ENCODE peak calls at places on chromosomes 3 and 15, in five cellular contexts. One of them, this sample, is unnamed.

GRCh38 chr3:187788984-187789857 is 44.0 kb upstream of the BCL6 start:
- DNase-seq in dorsolateral prefrontal cortex: no peak
- DNase-seq in activated naive CD4-positive, alpha-beta T cell: no peak
- DNase-seq in midbrain: no peak
- DNase-seq in NCI-H345: no peak
- DNase-seq in this sample: no peak

GRCh38 chr3:107153981-107154380 is 223.3 kb upstream of the CCDC54 start:
- DNase-seq in NCI-H345: no peak
- DNase-seq in dorsolateral prefrontal cortex: no peak
- DNase-seq in activated naive CD4-positive, alpha-beta T cell: no peak
- DNase-seq in midbrain: no peak
- DNase-seq in this sample: no peak

GRCh38 chr15:83848315-83849050 is 194.6 kb downstream of the ADAMTSL3 start:
- DNase-seq in midbrain: no peak
- DNase-seq in activated naive CD4-positive, alpha-beta T cell: no peak
- DNase-seq in dorsolateral prefrontal cortex: no peak
- DNase-seq in NCI-H345: no peak
- DNase-seq in this sample: no peak

GRCh38 chr3:172223870-172224269 is 184.5 kb downstream of the FNDC3B start:
- DNase-seq in NCI-H345: no peak
- DNase-seq in midbrain: no peak
- DNase-seq in activated naive CD4-positive, alpha-beta T cell: no peak
- DNase-seq in dorsolateral prefrontal cortex: no peak
- DNase-seq in this sample: no peak

GRCh38 chr15:69468241-69469121 is 15.9 kb downstream of the RPLP1 start:
- DNase-seq in dorsolateral prefrontal cortex: no peak
- DNase-seq in NCI-H345: peak; percentile 87
- DNase-seq in activated naive CD4-positive, alpha-beta T cell: peak; percentile 30
- DNase-seq in midbrain: no peak
- DNase-seq in this sample: no peak

GRCh38 chr15:70142322-70143191 is 44.8 kb upstream of the TLE3 start:
- DNase-seq in NCI-H345: no peak
- DNase-seq in midbrain: no peak
- DNase-seq in activated naive CD4-positive, alpha-beta T cell: no peak
- DNase-seq in dorsolateral prefrontal cortex: no peak
- DNase-seq in this sample: no peak

GRCh38 chr3:149369991-149370866 is 7.2 kb downstream of the TM4SF1 start:
- DNase-seq in midbrain: no peak
- DNase-seq in dorsolateral prefrontal cortex: no peak
- DNase-seq in activated naive CD4-positive, alpha-beta T cell: no peak
- DNase-seq in NCI-H345: peak; percentile 24
- DNase-seq in this sample: no peak

GRCh38 chr3:140834266-140835037 is 107.2 kb upstream of the SLC25A36 start:
- DNase-seq in midbrain: no peak
- DNase-seq in NCI-H345: no peak
- DNase-seq in dorsolateral prefrontal cortex: no peak
- DNase-seq in activated naive CD4-positive, alpha-beta T cell: no peak
- DNase-seq in this sample: no peak

GRCh38 chr3:127469760-127470159 is 120.8 kb downstream of the TPRA1 start:
- DNase-seq in activated naive CD4-positive, alpha-beta T cell: no peak
- DNase-seq in NCI-H345: no peak
- DNase-seq in midbrain: no peak
- DNase-seq in dorsolateral prefrontal cortex: no peak
- DNase-seq in this sample: no peak

GRCh38 chr3:13379191-13379830 is 40.8 kb downstream of the NUP210 start:
- DNase-seq in NCI-H345: no peak
- DNase-seq in midbrain: no peak
- DNase-seq in dorsolateral prefrontal cortex: peak; percentile 67
- DNase-seq in activated naive CD4-positive, alpha-beta T cell: no peak
- DNase-seq in this sample: no peak

GRCh38 chr3:102005551-102005950 is 156.2 kb downstream of the NFKBIZ start:
- DNase-seq in midbrain: no peak
- DNase-seq in activated naive CD4-positive, alpha-beta T cell: no peak
- DNase-seq in dorsolateral prefrontal cortex: no peak
- DNase-seq in NCI-H345: no peak
- DNase-seq in this sample: no peak

GRCh38 chr15:47332481-47332880 is 384.8 kb upstream of the SEMA6D start:
- DNase-seq in NCI-H345: no peak
- DNase-seq in dorsolateral prefrontal cortex: no peak
- DNase-seq in activated naive CD4-positive, alpha-beta T cell: no peak
- DNase-seq in midbrain: no peak
- DNase-seq in this sample: no peak

This sample was measured in cerebellar nuclear complex.